ENCODE peak calls at places on chromosomes 13 and 19, in seven cellular contexts. D, N, U, Q, P, Y and O are unnamed samples.
A peak's percentile ranks its signal among the peaks of the same experiment; 100 is the strongest.

GRCh38 chr13:21297452-21297851 is 121.0 kb downstream of the MRPL57 start:
- DNase-seq in Y (no peak), U (no peak), N (no peak), Q (peak; percentile 29), D (no peak), P (no peak), O (no peak)

GRCh38 chr13:41019027-41019487 is at the start of gene ELF1:
- DNase-seq in D (no peak), Y (peak; percentile 20), P (no peak), N (no peak), U (peak; percentile 48), Q (peak; percentile 93), O (peak; percentile 52)

GRCh38 chr13:72884111-72884510 is 102.2 kb downstream of the PIBF1 start:
- DNase-seq in Q (no peak), D (no peak), U (no peak), P (no peak), Y (no peak), N (no peak), O (no peak)

GRCh38 chr13:111251646-111252448 is 68.6 kb upstream of the TEX29 start:
- DNase-seq in N (no peak), D (no peak), P (no peak), U (peak; percentile 56), Y (no peak), Q (no peak), O (no peak)

GRCh38 chr13:84528408-84529055 is 646.3 kb upstream of the SLITRK1 start:
- DNase-seq in Y (no peak), D (no peak), U (no peak), Q (no peak), N (no peak), P (no peak), O (no peak)

GRCh38 chr19:45872095-45872919 is 8.2 kb downstream of the FOXA3 start:
- DNase-seq in Y (no peak), D (no peak), P (no peak), N (no peak), U (no peak), Q (no peak), O (no peak)

GRCh38 chr13:102443234-102443633 is 41.4 kb upstream of the FGF14 start:
- DNase-seq in U (no peak), D (no peak), Q (no peak), Y (no peak), N (no peak), P (no peak), O (no peak)

GRCh38 chr19:4061178-4061682 is 5.5 kb downstream of the ZBTB7A start:
- DNase-seq in Q (peak; percentile 60), N (no peak), Y (no peak), D (no peak), U (no peak), P (no peak), O (no peak)

GRCh38 chr19:15469513-15470297 is 5.4 kb upstream of the RASAL3 start:
- DNase-seq in U (no peak), N (no peak), D (no peak), Q (peak; percentile 68), P (no peak), Y (no peak), O (no peak)

GRCh38 chr19:44738161-44738535 is 10.4 kb upstream of the BCL3 start:
- DNase-seq in U (no peak), D (no peak), N (no peak), P (no peak), Q (no peak), Y (no peak), O (no peak)